ENCODE peak calls at places on chromosome 4, in five cellular contexts. One of them, this sample, is unnamed.

GRCh38 chr4:10526431-10527222 is 69.4 kb upstream of the ZNF518B start:
- DNase-seq in neural progenitor cell: no peak
- DNase-seq in GM12878: no peak
- DNase-seq in CD4-positive, alpha-beta memory T cell: no peak
- DNase-seq in ovary: no peak
- DNase-seq in this sample: no peak

GRCh38 chr4:13547563-13548041 is 3.3 kb upstream of the NKX3-2 start:
- DNase-seq in neural progenitor cell: peak; percentile 70
- DNase-seq in GM12878: no peak
- DNase-seq in CD4-positive, alpha-beta memory T cell: no peak
- DNase-seq in ovary: no peak
- DNase-seq in this sample: no peak

GRCh38 chr4:180823116-180823515 is 1420.1 kb upstream of the TENM3 start:
- DNase-seq in neural progenitor cell: no peak
- DNase-seq in GM12878: no peak
- DNase-seq in CD4-positive, alpha-beta memory T cell: no peak
- DNase-seq in ovary: no peak
- DNase-seq in this sample: no peak

GRCh38 chr4:127783026-127783769 is 1.1 kb downstream of the HSPA4L start:
- DNase-seq in neural progenitor cell: peak; percentile 53
- DNase-seq in GM12878: no peak
- DNase-seq in CD4-positive, alpha-beta memory T cell: peak; percentile 14
- DNase-seq in ovary: peak; percentile 81
- DNase-seq in this sample: no peak

GRCh38 chr4:78528327-78528726 is 23.2 kb upstream of the ANXA3 start:
- DNase-seq in neural progenitor cell: no peak
- DNase-seq in GM12878: no peak
- DNase-seq in CD4-positive, alpha-beta memory T cell: no peak
- DNase-seq in ovary: no peak
- DNase-seq in this sample: no peak

GRCh38 chr4:40196724-40197281 is at the start of gene RHOH:
- DNase-seq in neural progenitor cell: peak; percentile 71
- DNase-seq in GM12878: no peak
- DNase-seq in CD4-positive, alpha-beta memory T cell: peak; percentile 89
- DNase-seq in ovary: no peak
- DNase-seq in this sample: peak; percentile 57

GRCh38 chr4:23485793-23486192 is 404.1 kb downstream of the PPARGC1A start:
- DNase-seq in neural progenitor cell: no peak
- DNase-seq in GM12878: no peak
- DNase-seq in CD4-positive, alpha-beta memory T cell: no peak
- DNase-seq in ovary: no peak
- DNase-seq in this sample: no peak

GRCh38 chr4:86441175-86441960 is 81.5 kb upstream of the MAPK10 start:
- DNase-seq in neural progenitor cell: peak; percentile 68
- DNase-seq in GM12878: peak; percentile 16
- DNase-seq in CD4-positive, alpha-beta memory T cell: no peak
- DNase-seq in ovary: no peak
- DNase-seq in this sample: peak; percentile 41

GRCh38 chr4:790466-790820 is 35.5 kb downstream of the CPLX1 start:
- DNase-seq in neural progenitor cell: no peak
- DNase-seq in GM12878: no peak
- DNase-seq in CD4-positive, alpha-beta memory T cell: no peak
- DNase-seq in ovary: no peak
- DNase-seq in this sample: no peak

GRCh38 chr4:151276787-151277557 is at the start of gene PRSS48:
- DNase-seq in neural progenitor cell: peak; percentile 84
- DNase-seq in GM12878: no peak
- DNase-seq in CD4-positive, alpha-beta memory T cell: peak; percentile 4
- DNase-seq in ovary: peak; percentile 46
- DNase-seq in this sample: peak; percentile 10

GRCh38 chr4:168716411-168717129 is 219.7 kb downstream of the PALLD start:
- DNase-seq in neural progenitor cell: no peak
- DNase-seq in GM12878: no peak
- DNase-seq in CD4-positive, alpha-beta memory T cell: no peak
- DNase-seq in ovary: no peak
- DNase-seq in this sample: no peak

GRCh38 chr4:183409956-183410355 is 34.5 kb upstream of the CDKN2AIP start:
- DNase-seq in neural progenitor cell: no peak
- DNase-seq in GM12878: no peak
- DNase-seq in CD4-positive, alpha-beta memory T cell: no peak
- DNase-seq in ovary: no peak
- DNase-seq in this sample: no peak

GRCh38 chr4:173346074-173346473 is 11.9 kb upstream of the HMGB2 start:
- DNase-seq in neural progenitor cell: no peak
- DNase-seq in GM12878: no peak
- DNase-seq in CD4-positive, alpha-beta memory T cell: no peak
- DNase-seq in ovary: no peak
- DNase-seq in this sample: no peak

GRCh38 chr4:14650127-14650526 is 352.2 kb upstream of the CPEB2 start:
- DNase-seq in neural progenitor cell: no peak
- DNase-seq in GM12878: no peak
- DNase-seq in CD4-positive, alpha-beta memory T cell: no peak
- DNase-seq in ovary: no peak
- DNase-seq in this sample: no peak

GRCh38 chr4:110477836-110478235 is 1.9 kb downstream of the ENPEP start:
- DNase-seq in neural progenitor cell: no peak
- DNase-seq in GM12878: no peak
- DNase-seq in CD4-positive, alpha-beta memory T cell: no peak
- DNase-seq in ovary: no peak
- DNase-seq in this sample: no peak

GRCh38 chr4:140239311-140239710 is 85.3 kb upstream of the MAML3 start:
- DNase-seq in neural progenitor cell: no peak
- DNase-seq in GM12878: no peak
- DNase-seq in CD4-positive, alpha-beta memory T cell: no peak
- DNase-seq in ovary: no peak
- DNase-seq in this sample: no peak

GRCh38 chr4:54016504-54016903 is 47.9 kb downstream of the CHIC2 start:
- DNase-seq in neural progenitor cell: no peak
- DNase-seq in GM12878: no peak
- DNase-seq in CD4-positive, alpha-beta memory T cell: no peak
- DNase-seq in ovary: no peak
- DNase-seq in this sample: no peak

GRCh38 chr4:145840162-145840768 is 98.4 kb downstream of the ZNF827 start:
- DNase-seq in neural progenitor cell: no peak
- DNase-seq in GM12878: peak; percentile 32
- DNase-seq in CD4-positive, alpha-beta memory T cell: peak; percentile 17
- DNase-seq in ovary: no peak
- DNase-seq in this sample: no peak

GRCh38 chr4:34198966-34199365 is 2045.3 kb downstream of the ARAP2 start:
- DNase-seq in neural progenitor cell: no peak
- DNase-seq in GM12878: no peak
- DNase-seq in CD4-positive, alpha-beta memory T cell: no peak
- DNase-seq in ovary: no peak
- DNase-seq in this sample: no peak

GRCh38 chr4:46856347-46856746 is 52.7 kb downstream of the COX7B2 start:
- DNase-seq in neural progenitor cell: no peak
- DNase-seq in GM12878: no peak
- DNase-seq in CD4-positive, alpha-beta memory T cell: no peak
- DNase-seq in ovary: no peak
- DNase-seq in this sample: no peak

DNA sequence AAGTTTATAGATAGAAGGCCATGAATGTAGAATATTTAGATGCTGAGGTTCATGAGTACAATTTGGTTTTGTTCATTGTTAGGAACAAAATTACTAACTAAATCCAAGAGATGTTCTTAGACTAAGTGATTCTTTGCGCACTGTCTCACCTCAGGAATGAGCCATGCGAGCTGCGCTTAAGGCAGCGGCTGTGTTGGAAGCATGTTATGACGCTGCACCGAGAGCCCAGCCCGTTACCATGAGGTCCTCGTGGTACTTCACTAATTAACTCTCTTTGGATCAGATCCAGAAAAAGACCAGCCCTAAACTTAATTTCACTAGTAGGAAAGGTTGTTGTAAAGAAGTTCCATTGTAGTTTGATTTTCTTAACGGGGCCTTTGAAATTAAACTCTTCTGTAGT is 166.3 kb downstream of the RAPGEF2 start:
- DNase-seq in neural progenitor cell: no peak
- DNase-seq in GM12878: no peak
- DNase-seq in CD4-positive, alpha-beta memory T cell: no peak
- DNase-seq in ovary: no peak
- DNase-seq in this sample: no peak
- H3K4me3 ChIP-seq in neural progenitor cell: no peak overlapping the region
- H3K4me3 ChIP-seq in GM12878: no peak overlapping the region
- H3K4me3 ChIP-seq in CD4-positive, alpha-beta memory T cell: no peak overlapping the region
- H3K4me3 ChIP-seq in ovary: no peak overlapping the region
- H3K4me3 ChIP-seq in this sample: no peak overlapping the region

GRCh38 chr4:82786794-82787193 is 11.8 kb downstream of the SCD5 start:
- DNase-seq in neural progenitor cell: peak; percentile 50
- DNase-seq in GM12878: no peak
- DNase-seq in CD4-positive, alpha-beta memory T cell: no peak
- DNase-seq in ovary: no peak
- DNase-seq in this sample: no peak
- H3K27me3 ChIP-seq in neural progenitor cell: peaks cover 98% of the 10 kb centered on the region
- H3K27me3 ChIP-seq in GM12878: no peaks in the 10 kb centered on the region
- H3K27me3 ChIP-seq in CD4-positive, alpha-beta memory T cell: no peaks in the 10 kb centered on the region
- H3K27me3 ChIP-seq in ovary: no peaks in the 10 kb centered on the region
- H3K27me3 ChIP-seq in this sample: no peaks in the 10 kb centered on the region

DNA sequence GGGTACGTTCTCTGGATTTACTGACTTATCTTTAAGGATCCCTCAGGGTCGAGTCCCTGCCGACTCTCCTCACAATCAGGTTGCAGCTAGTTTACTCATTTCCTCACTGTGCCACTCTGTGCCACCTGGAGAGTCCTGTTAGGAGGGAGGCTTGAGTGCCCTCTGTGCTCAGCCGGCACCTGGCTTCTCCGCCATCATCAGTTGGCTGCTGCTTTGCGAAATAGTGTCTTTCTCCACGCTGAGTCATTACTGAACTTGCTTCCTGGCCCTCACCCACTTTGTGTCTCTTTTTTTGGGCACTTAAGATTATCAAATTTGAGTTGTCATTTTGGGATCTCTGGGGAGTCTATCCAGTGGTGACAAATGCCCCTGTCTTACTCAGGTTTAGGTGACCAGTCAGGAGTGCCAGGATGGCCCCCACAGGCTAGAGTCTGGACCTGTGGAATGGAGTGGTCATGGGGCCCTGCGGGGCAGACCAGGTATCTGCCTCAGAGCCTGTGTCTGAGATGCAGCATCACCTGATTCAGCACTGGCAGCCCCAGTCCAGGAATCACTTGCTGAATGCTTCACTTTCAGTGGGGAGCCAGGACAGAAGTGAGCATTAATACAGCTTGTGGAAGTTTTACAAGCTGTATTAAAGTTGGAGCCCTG is 37.7 kb downstream of the JADE1 start:
- DNase-seq in neural progenitor cell: no peak
- DNase-seq in GM12878: no peak
- DNase-seq in CD4-positive, alpha-beta memory T cell: no peak
- DNase-seq in ovary: no peak
- DNase-seq in this sample: no peak
- H3K36me3 ChIP-seq in neural progenitor cell: peaks cover 11% of the 10 kb centered on the region
- H3K36me3 ChIP-seq in GM12878: peaks cover 41% of the 10 kb centered on the region
- H3K36me3 ChIP-seq in CD4-positive, alpha-beta memory T cell: peaks cover 85% of the 10 kb centered on the region
- H3K36me3 ChIP-seq in ovary: no peaks in the 10 kb centered on the region
- H3K36me3 ChIP-seq in this sample: peaks cover 35% of the 10 kb centered on the region

DNA sequence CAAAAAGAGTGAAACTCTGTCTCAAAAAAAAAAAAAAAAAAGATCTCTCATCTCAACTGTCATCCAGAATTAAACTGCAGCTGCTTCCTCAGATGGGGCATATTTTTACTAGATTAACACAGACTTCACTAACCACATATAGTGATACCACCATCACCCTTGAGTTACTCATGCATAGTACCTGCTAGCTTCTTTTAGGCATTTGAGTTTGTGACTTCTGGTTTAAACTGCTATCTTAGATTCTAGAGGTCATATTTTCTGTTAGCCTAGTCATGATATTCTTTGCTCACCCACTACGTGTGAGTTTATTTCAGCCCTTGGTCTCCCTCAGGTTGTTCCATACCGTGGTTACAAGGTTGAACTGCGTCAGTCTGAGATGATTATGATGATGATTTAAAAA is 154.9 kb upstream of the BMP3 start:
- DNase-seq in neural progenitor cell: no peak
- DNase-seq in GM12878: peak; percentile 89
- DNase-seq in CD4-positive, alpha-beta memory T cell: no peak
- DNase-seq in ovary: no peak
- DNase-seq in this sample: peak; percentile 83
- H3K4me3 ChIP-seq in neural progenitor cell: no peak overlapping the region
- H3K4me3 ChIP-seq in GM12878: no peak overlapping the region
- H3K4me3 ChIP-seq in CD4-positive, alpha-beta memory T cell: no peak overlapping the region
- H3K4me3 ChIP-seq in ovary: no peak overlapping the region
- H3K4me3 ChIP-seq in this sample: no peak overlapping the region

GRCh38 chr4:4847011-4847410 is 12.5 kb upstream of the MSX1 start:
- DNase-seq in neural progenitor cell: no peak
- DNase-seq in GM12878: no peak
- DNase-seq in CD4-positive, alpha-beta memory T cell: no peak
- DNase-seq in ovary: no peak
- DNase-seq in this sample: no peak
- H3K27me3 ChIP-seq in neural progenitor cell: peaks cover 100% of the 10 kb centered on the region
- H3K27me3 ChIP-seq in GM12878: no peaks in the 10 kb centered on the region
- H3K27me3 ChIP-seq in CD4-positive, alpha-beta memory T cell: no peaks in the 10 kb centered on the region
- H3K27me3 ChIP-seq in ovary: no peaks in the 10 kb centered on the region
- H3K27me3 ChIP-seq in this sample: no peaks in the 10 kb centered on the region